ENCODE peak calls at places on chromosomes 2 and 18, in four cellular contexts. K is SW 1271; U is stimulated activated CD8-positive, alpha-beta memory T cell treated with anti-CD3 and anti-CD28 coated beads, Interleukin-15, amount 100 ng/mL, for 24 hours; Q is dermis microvascular lymphatic vessel endothelial cell. R is an unnamed sample.

GRCh38 chr2:49914281-49914680 is 760.0 kb upstream of the FSHR start:
- DNase-seq in K (no peak), U (no peak), Q (no peak), R (no peak)

GRCh38 chr18:33264566-33264965 is 176.0 kb downstream of the CCDC178 start:
- DNase-seq in K (no peak), U (no peak), Q (no peak), R (no peak)

GRCh38 chr2:244547-244946 is 19.3 kb downstream of the SH3YL1 start:
- DNase-seq in K (no peak), U (no peak), Q (no peak), R (no peak)

GRCh38 chr2:167398791-167399371 is 510.6 kb downstream of the XIRP2 start:
- DNase-seq in K (no peak), U (no peak), Q (no peak), R (no peak)

GRCh38 chr2:32572737-32573136 is 55.1 kb upstream of the TTC27 start:
- DNase-seq in K (no peak), U (no peak), Q (no peak), R (no peak)

GRCh38 chr2:216568563-216568962 is 64.7 kb upstream of the IGFBP2 start:
- DNase-seq in K (no peak), U (no peak), Q (no peak), R (no peak)

GRCh38 chr2:207871506-207871905 is 101.8 kb upstream of the FZD5 start:
- DNase-seq in K (no peak), U (no peak), Q (no peak), R (no peak)

GRCh38 chr2:46548103-46548486 is 68.7 kb downstream of the TMEM247 start:
- DNase-seq in K (no peak), U (no peak), Q (no peak), R (no peak)

GRCh38 chr2:57450170-57450569 is 596.4 kb upstream of the VRK2 start:
- DNase-seq in K (no peak), U (no peak), Q (no peak), R (no peak)

GRCh38 chr2:8645176-8645831 is 36.6 kb upstream of the ID2 start:
- DNase-seq in K (no peak), U (no peak), Q (no peak), R (no peak)

GRCh38 chr2:140473851-140474250 is 1657.0 kb downstream of the LRP1B start:
- DNase-seq in K (no peak), U (no peak), Q (no peak), R (no peak)

GRCh38 chr2:171595456-171595855 is 73.2 kb downstream of the CYBRD1 start:
- DNase-seq in K (no peak), U (no peak), Q (no peak), R (no peak)

GRCh38 chr2:98472132-98472650 is 27.5 kb downstream of the INPP4A start:
- DNase-seq in K (no peak), U (no peak), Q (no peak), R (no peak)

GRCh38 chr2:72738096-72738495 is 87.7 kb downstream of the EXOC6B start:
- DNase-seq in K (no peak), U (no peak), Q (no peak), R (no peak)

GRCh38 chr2:224777563-224777939 is 61.4 kb upstream of the CCDC195 start:
- DNase-seq in K (no peak), U (no peak), Q (no peak), R (no peak)

GRCh38 chr2:45014016-45014702 is 4.9 kb upstream of the SIX2 start:
- DNase-seq in K (no peak), U (no peak), Q (no peak), R (no peak)

GRCh38 chr2:158182681-158183350 is 81.1 kb downstream of the UPP2 start:
- DNase-seq in K (no peak), U (no peak), Q (no peak), R (no peak)

GRCh38 chr18:54717673-54718435 is 110.4 kb upstream of the RAB27B start:
- DNase-seq in K (no peak), U (no peak), Q (no peak), R (peak)

GRCh38 chr18:50986360-50987087 is 18.7 kb downstream of the ELAC1 start:
- DNase-seq in K (no peak), U (no peak), Q (no peak), R (no peak)

GRCh38 chr2:214601852-214602251 is 191.0 kb downstream of the VWC2L start:
- DNase-seq in K (no peak), U (no peak), Q (no peak), R (no peak)

GRCh38 chr2:109209412-109209811 is 80.4 kb downstream of the SH3RF3 start:
- DNase-seq in K (peak), U (no peak), Q (peak), R (no peak)

GRCh38 chr2:184695-185094 is 79.1 kb downstream of the SH3YL1 start:
- DNase-seq in K (no peak), U (no peak), Q (no peak), R (no peak)

GRCh38 chr2:101038455-101039255 is 36.6 kb downstream of the RPL31 start:
- DNase-seq in K (no peak), U (no peak), Q (no peak), R (no peak)

GRCh38 chr2:240405654-240406313 is 29.7 kb upstream of the GPC1 start:
- DNase-seq in K (no peak), U (no peak), Q (no peak), R (no peak)